ENCODE peak calls at places on chromosomes 1 and 21, in ten cellular contexts. Y is AG04450, E is heart right ventricle, A is aorta, C is fibroblast of lung, V is breast epithelium, B is sigmoid colon, U is endothelial cell of umbilical vein, T is SK-N-SH, D is mesenchymal stem cell. H is an unnamed sample.

GRCh38 chr1:172719066-172719627 is 60.2 kb downstream of the FASLG start:
- DNase-seq in Y (no peak), E (no peak), A (no peak), C (peak; percentile 94), V (no peak), B (no peak), U (no peak), T (no peak), D (no peak), H (no peak)

GRCh38 chr1:148372731-148373130 is 110.4 kb downstream of the PPIAL4G start:
- DNase-seq in Y (no peak), E (no peak), A (no peak), C (peak; percentile 41), V (no peak), B (no peak), U (no peak), T (no peak), D (peak; percentile 28), H (no peak)

GRCh38 chr1:63004868-63005267 is 220.9 kb downstream of the ATG4C start:
- DNase-seq in Y (no peak), E (no peak), A (no peak), C (peak; percentile 7), V (no peak), B (no peak), U (no peak), T (peak; percentile 37), D (no peak), H (peak; percentile 65)

GRCh38 chr21:42395302-42395701 is 550 bp downstream of the TMPRSS3 start:
- DNase-seq in Y (no peak), E (no peak), A (peak; percentile 10), C (no peak), V (peak; percentile 17), B (no peak), U (no peak), T (no peak), D (no peak), H (no peak)

GRCh38 chr1:44108241-44108640 is 10.4 kb upstream of the KLF17 start:
- DNase-seq in Y (peak; percentile 8), E (no peak), A (no peak), C (peak; percentile 83), V (no peak), B (no peak), U (no peak), T (no peak), D (peak; percentile 6), H (no peak)

GRCh38 chr1:155834296-155834926 is 22.6 kb downstream of the GON4L start:
- DNase-seq in Y (no peak), E (no peak), A (no peak), C (peak; percentile 81), V (no peak), B (no peak), U (peak; percentile 30), T (peak; percentile 16), D (peak; percentile 60), H (peak; percentile 66)

GRCh38 chr1:110565565-110565964 is 40.6 kb downstream of the KCNA2 start:
- DNase-seq in Y (no peak), E (no peak), A (no peak), C (no peak), V (no peak), B (no peak), U (no peak), T (no peak), D (no peak), H (peak; percentile 37)

GRCh38 chr1:50959913-50960844 is at the start of gene FAF1:
- DNase-seq in Y (peak; percentile 78), E (peak; percentile 96), A (peak; percentile 99), C (peak; percentile 96), V (peak; percentile 97), B (peak; percentile 98), U (peak; percentile 98), T (peak; percentile 97), D (peak; percentile 97), H (peak; percentile 99)

GRCh38 chr1:36947384-36947783 is 86.9 kb downstream of the GRIK3 start:
- DNase-seq in Y (no peak), E (no peak), A (no peak), C (no peak), V (no peak), B (no peak), U (no peak), T (no peak), D (no peak), H (peak; percentile 74)

GRCh38 chr1:17540255-17541001 is 930 bp downstream of the ARHGEF10L start:
- DNase-seq in Y (no peak), E (peak; percentile 46), A (peak; percentile 90), C (peak; percentile 50), V (no peak), B (peak; percentile 87), U (no peak), T (peak; percentile 85), D (peak; percentile 44), H (peak; percentile 90)

DNA sequence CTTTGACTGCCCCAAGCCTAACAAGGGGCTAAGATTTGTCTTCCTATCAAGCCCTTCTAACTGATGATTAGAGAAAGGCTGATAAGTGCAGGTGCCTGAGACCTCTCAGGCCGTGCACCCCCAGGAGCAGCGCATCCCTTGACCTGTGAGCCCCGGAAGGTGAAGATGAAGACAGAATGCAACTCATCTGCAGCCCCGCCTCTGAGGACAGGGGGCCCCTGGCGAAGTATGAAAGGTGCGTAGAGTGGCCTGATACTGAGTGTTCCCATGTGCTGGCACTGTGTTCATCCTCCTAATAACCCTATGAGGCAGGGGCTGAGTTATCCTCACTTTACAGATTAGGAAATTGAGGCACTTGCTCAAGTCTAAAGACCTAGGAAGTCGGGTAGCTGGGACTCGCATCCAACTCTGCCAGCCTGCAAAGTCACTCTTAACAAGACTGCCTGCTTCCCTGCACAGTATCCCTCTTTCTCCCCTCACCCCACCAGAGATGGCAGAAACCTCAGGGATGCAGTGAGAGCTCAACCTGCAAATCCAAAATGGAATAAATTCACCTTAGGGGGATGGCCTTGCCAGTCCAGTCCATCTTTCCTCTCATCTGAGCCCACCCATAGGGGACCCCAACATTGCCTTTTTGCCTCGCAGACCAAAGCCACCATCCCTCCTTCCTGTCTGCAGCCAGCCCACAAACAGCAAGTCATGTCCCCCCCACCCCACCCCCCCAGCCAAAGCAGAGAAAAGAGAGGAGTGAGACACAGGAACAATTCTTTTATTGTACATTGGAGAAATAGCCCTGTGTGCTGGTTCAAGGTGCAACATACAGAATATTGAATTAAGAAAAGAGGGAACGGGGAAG is 4.1 kb downstream of the CAMK2N1 start:
- DNase-seq in Y (no peak), E (no peak), A (no peak), C (no peak), V (no peak), B (no peak), U (no peak), T (no peak), D (no peak), H (no peak)
- H3K4me3 ChIP-seq in Y (no peak overlapping the region), E (no peak overlapping the region), A (no peak overlapping the region), C (no peak overlapping the region), V (no peak overlapping the region), B (no peak overlapping the region), U (no peak overlapping the region), T (no peak overlapping the region), D (no peak overlapping the region), H (no peak overlapping the region)

DNA sequence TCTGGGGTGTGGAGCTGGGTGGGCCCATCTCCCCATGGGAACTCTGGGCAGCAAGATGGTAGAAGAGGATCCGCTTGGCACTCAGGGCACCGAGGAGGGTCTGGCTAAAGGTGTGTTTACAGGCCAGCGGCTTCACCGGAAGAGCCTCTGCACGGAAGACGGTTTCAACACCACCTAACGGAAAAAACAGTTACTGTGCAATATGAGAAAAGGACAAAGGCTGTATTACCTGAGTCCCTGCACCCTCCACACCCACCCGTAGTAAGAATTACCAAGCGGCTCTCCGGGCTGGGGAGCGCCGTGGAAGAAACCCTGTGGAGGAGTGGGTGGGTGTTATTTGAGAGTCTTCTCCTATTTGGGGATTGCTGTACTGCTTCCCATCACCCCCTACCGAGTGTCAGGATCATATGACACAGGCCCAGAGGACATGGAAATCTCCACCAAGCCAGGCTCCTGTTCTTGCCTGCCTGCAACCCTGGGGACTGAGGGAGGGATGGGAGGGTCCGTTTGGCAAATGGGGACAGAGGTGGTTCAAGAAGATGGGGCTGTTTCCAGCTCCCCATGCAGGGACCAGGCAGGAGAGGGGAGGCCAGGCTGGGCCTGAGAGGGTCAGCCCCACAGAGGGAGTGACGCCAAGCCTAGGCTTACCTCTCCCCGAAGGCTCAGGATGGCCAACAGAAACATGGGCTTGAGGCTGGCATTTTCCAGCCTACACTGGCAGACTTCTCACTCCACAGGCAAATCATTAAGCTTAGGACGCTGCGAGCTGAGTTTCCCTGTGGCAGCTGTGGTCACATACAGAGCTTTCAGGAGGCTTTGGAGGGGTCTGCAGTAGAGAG is 203.5 kb upstream of the TMEM51 start:
- DNase-seq in Y (no peak), E (no peak), A (no peak), C (no peak), V (no peak), B (no peak), U (no peak), T (no peak), D (no peak), H (peak; percentile 76)
- H3K27ac ChIP-seq in Y (no peak overlapping the region), E (no peak overlapping the region), A (peak overlapping the region; percentile 68), C (no peak overlapping the region), V (peak overlapping the region; percentile 48), B (no peak overlapping the region), U (no peak overlapping the region), T (no peak overlapping the region), D (peak overlapping the region; percentile 67), H (peak overlapping the region; percentile 25)

GRCh38 chr21:36747815-36748381 is 49.0 kb downstream of the SIM2 start:
- DNase-seq in Y (no peak), E (peak; percentile 38), A (no peak), C (peak; percentile 35), V (no peak), B (no peak), U (peak; percentile 35), T (peak; percentile 92), D (peak; percentile 48), H (peak; percentile 92)
- H3K4me3 ChIP-seq in Y (peak overlapping the region; percentile 52), E (peak overlapping the region; percentile 45), A (peak overlapping the region; percentile 15), C (no peak overlapping the region), V (peak overlapping the region; percentile 64), B (peak overlapping the region; percentile 30), U (peak overlapping the region; percentile 16), T (no peak overlapping the region), D (no peak overlapping the region), H (peak overlapping the region; percentile 69)

GRCh38 chr1:47189844-47190562 is at the start of gene PDZK1IP1:
- DNase-seq in Y (peak; percentile 16), E (peak; percentile 54), A (peak; percentile 94), C (peak; percentile 70), V (peak; percentile 82), B (peak; percentile 89), U (peak; percentile 56), T (no peak), D (peak; percentile 38), H (peak; percentile 76)

GRCh38 chr1:47190807-47191206 is 971 bp upstream of the PDZK1IP1 start:
- DNase-seq in Y (no peak), E (no peak), A (peak; percentile 60), C (no peak), V (peak; percentile 34), B (no peak), U (no peak), T (no peak), D (no peak), H (no peak)

GRCh38 chr1:47187926-47188250 is 1.9 kb downstream of the PDZK1IP1 start:
- DNase-seq in Y (no peak), E (no peak), A (no peak), C (no peak), V (no peak), B (no peak), U (no peak), T (no peak), D (no peak), H (no peak)

GRCh38 chr1:47187226-47187925 is 2.5 kb downstream of the PDZK1IP1 start:
- DNase-seq in Y (no peak), E (no peak), A (peak; percentile 66), C (no peak), V (no peak), B (no peak), U (no peak), T (no peak), D (no peak), H (no peak)

GRCh38 chr1:47188901-47189785 is 693 bp downstream of the PDZK1IP1 start:
- DNase-seq in Y (no peak), E (no peak), A (peak; percentile 58), C (no peak), V (peak; percentile 45), B (no peak), U (no peak), T (no peak), D (no peak), H (no peak)
- H3K27ac ChIP-seq in Y (no peak overlapping the region), E (no peak overlapping the region), A (peak overlapping the region; percentile 83), C (no peak overlapping the region), V (peak overlapping the region; percentile 83), B (peak overlapping the region; percentile 12), U (no peak overlapping the region), T (no peak overlapping the region), D (no peak overlapping the region), H (no peak overlapping the region)

H was measured in endodermal cell.